ENCODE peak calls at places on chromosomes 7 and 10, in seven cellular contexts. One of them, this sample, is unnamed.

GRCh38 chr7:52609511-52609910 is 425.9 kb upstream of the POM121L12 start:
- DNase-seq in mesendoderm: no peak
- DNase-seq in CD8-positive, alpha-beta T cell: no peak
- DNase-seq in right cardiac atrium: no peak
- DNase-seq in transverse colon: no peak
- DNase-seq in CD4-positive, alpha-beta memory T cell: no peak
- DNase-seq in kidney: no peak
- DNase-seq in this sample: no peak

GRCh38 chr7:112105584-112106540 is 100.3 kb downstream of the DOCK4 start:
- DNase-seq in CD4-positive, alpha-beta memory T cell: no peak
- DNase-seq in kidney: no peak
- DNase-seq in right cardiac atrium: no peak
- DNase-seq in CD8-positive, alpha-beta T cell: no peak
- DNase-seq in mesendoderm: no peak
- DNase-seq in transverse colon: no peak
- DNase-seq in this sample: no peak

GRCh38 chr7:4208086-4208485 is 474.0 kb upstream of the FOXK1 start:
- DNase-seq in CD4-positive, alpha-beta memory T cell: no peak
- DNase-seq in CD8-positive, alpha-beta T cell: no peak
- DNase-seq in transverse colon: no peak
- DNase-seq in right cardiac atrium: peak
- DNase-seq in kidney: peak
- DNase-seq in mesendoderm: no peak
- DNase-seq in this sample: no peak

GRCh38 chr10:633279-634245 is 55.9 kb downstream of the DIP2C start:
- DNase-seq in CD4-positive, alpha-beta memory T cell: no peak
- DNase-seq in right cardiac atrium: no peak
- DNase-seq in kidney: peak
- DNase-seq in mesendoderm: no peak
- DNase-seq in CD8-positive, alpha-beta T cell: no peak
- DNase-seq in transverse colon: no peak
- DNase-seq in this sample: no peak

GRCh38 chr7:28405662-28406061 is 6.7 kb upstream of the CREB5 start:
- DNase-seq in mesendoderm: no peak
- DNase-seq in kidney: no peak
- DNase-seq in right cardiac atrium: no peak
- DNase-seq in CD4-positive, alpha-beta memory T cell: no peak
- DNase-seq in transverse colon: peak
- DNase-seq in CD8-positive, alpha-beta T cell: no peak
- DNase-seq in this sample: no peak

GRCh38 chr10:95346715-95347401 is 56.1 kb upstream of the PDLIM1 start:
- DNase-seq in CD4-positive, alpha-beta memory T cell: no peak
- DNase-seq in right cardiac atrium: no peak
- DNase-seq in mesendoderm: peak
- DNase-seq in CD8-positive, alpha-beta T cell: no peak
- DNase-seq in kidney: no peak
- DNase-seq in transverse colon: no peak
- DNase-seq in this sample: no peak

GRCh38 chr7:19526639-19527038 is 182.2 kb downstream of the POLR1F start:
- DNase-seq in mesendoderm: no peak
- DNase-seq in transverse colon: no peak
- DNase-seq in right cardiac atrium: no peak
- DNase-seq in CD8-positive, alpha-beta T cell: no peak
- DNase-seq in CD4-positive, alpha-beta memory T cell: no peak
- DNase-seq in kidney: no peak
- DNase-seq in this sample: no peak

GRCh38 chr10:91653214-91653875 is 20.5 kb upstream of the PPP1R3C start:
- DNase-seq in CD4-positive, alpha-beta memory T cell: no peak
- DNase-seq in transverse colon: no peak
- DNase-seq in CD8-positive, alpha-beta T cell: no peak
- DNase-seq in kidney: no peak
- DNase-seq in right cardiac atrium: no peak
- DNase-seq in mesendoderm: no peak
- DNase-seq in this sample: no peak

GRCh38 chr7:80916770-80917681 is 1.8 kb downstream of the SEMA3C start:
- DNase-seq in right cardiac atrium: no peak
- DNase-seq in transverse colon: no peak
- DNase-seq in mesendoderm: peak
- DNase-seq in CD8-positive, alpha-beta T cell: no peak
- DNase-seq in kidney: no peak
- DNase-seq in CD4-positive, alpha-beta memory T cell: no peak
- DNase-seq in this sample: no peak

GRCh38 chr7:75881436-75882095 is 2.7 kb downstream of the RHBDD2 start:
- DNase-seq in CD4-positive, alpha-beta memory T cell: no peak
- DNase-seq in right cardiac atrium: no peak
- DNase-seq in transverse colon: no peak
- DNase-seq in mesendoderm: peak
- DNase-seq in CD8-positive, alpha-beta T cell: no peak
- DNase-seq in kidney: peak
- DNase-seq in this sample: no peak

GRCh38 chr10:100969175-100970075 is at the start of gene SEMA4G:
- DNase-seq in mesendoderm: peak
- DNase-seq in CD8-positive, alpha-beta T cell: peak
- DNase-seq in CD4-positive, alpha-beta memory T cell: peak
- DNase-seq in kidney: peak
- DNase-seq in right cardiac atrium: peak
- DNase-seq in transverse colon: peak
- DNase-seq in this sample: peak

GRCh38 chr10:96500050-96500449 is 13.7 kb downstream of the TLL2 start:
- DNase-seq in right cardiac atrium: no peak
- DNase-seq in transverse colon: no peak
- DNase-seq in kidney: no peak
- DNase-seq in mesendoderm: no peak
- DNase-seq in CD8-positive, alpha-beta T cell: no peak
- DNase-seq in CD4-positive, alpha-beta memory T cell: no peak
- DNase-seq in this sample: no peak

GRCh38 chr7:121000091-121000983 is 11.8 kb downstream of the CPED1 start:
- DNase-seq in transverse colon: no peak
- DNase-seq in CD4-positive, alpha-beta memory T cell: no peak
- DNase-seq in mesendoderm: no peak
- DNase-seq in CD8-positive, alpha-beta T cell: no peak
- DNase-seq in kidney: no peak
- DNase-seq in right cardiac atrium: no peak
- DNase-seq in this sample: no peak

GRCh38 chr7:128271471-128272454 is 30.7 kb downstream of the LEP start:
- DNase-seq in CD4-positive, alpha-beta memory T cell: no peak
- DNase-seq in mesendoderm: no peak
- DNase-seq in CD8-positive, alpha-beta T cell: no peak
- DNase-seq in right cardiac atrium: no peak
- DNase-seq in transverse colon: no peak
- DNase-seq in kidney: no peak
- DNase-seq in this sample: no peak

GRCh38 chr7:1758417-1758858 is 88.4 kb downstream of the ELFN1 start:
- DNase-seq in transverse colon: no peak
- DNase-seq in mesendoderm: peak
- DNase-seq in CD8-positive, alpha-beta T cell: peak
- DNase-seq in kidney: peak
- DNase-seq in CD4-positive, alpha-beta memory T cell: peak
- DNase-seq in right cardiac atrium: peak
- DNase-seq in this sample: no peak

GRCh38 chr7:134755422-134756022 is 23.9 kb upstream of the CALD1 start:
- DNase-seq in mesendoderm: no peak
- DNase-seq in right cardiac atrium: no peak
- DNase-seq in kidney: no peak
- DNase-seq in CD8-positive, alpha-beta T cell: peak
- DNase-seq in transverse colon: no peak
- DNase-seq in CD4-positive, alpha-beta memory T cell: peak
- DNase-seq in this sample: no peak

GRCh38 chr7:6179620-6180343 is 92.6 kb downstream of the CYTH3 start:
- DNase-seq in transverse colon: no peak
- DNase-seq in CD4-positive, alpha-beta memory T cell: no peak
- DNase-seq in mesendoderm: no peak
- DNase-seq in kidney: peak
- DNase-seq in right cardiac atrium: no peak
- DNase-seq in CD8-positive, alpha-beta T cell: no peak
- DNase-seq in this sample: no peak
- H3K27ac ChIP-seq in transverse colon: no peak
- H3K27ac ChIP-seq in CD4-positive, alpha-beta memory T cell: no peak
- H3K27ac ChIP-seq in mesendoderm: no peak
- H3K27ac ChIP-seq in kidney: no peak
- H3K27ac ChIP-seq in right cardiac atrium: no peak
- H3K27ac ChIP-seq in CD8-positive, alpha-beta T cell: no peak
- H3K27ac ChIP-seq in this sample: no peak

GRCh38 chr7:139660317-139661042 is 117.3 kb downstream of the HIPK2 start:
- DNase-seq in kidney: no peak
- DNase-seq in right cardiac atrium: no peak
- DNase-seq in CD8-positive, alpha-beta T cell: no peak
- DNase-seq in CD4-positive, alpha-beta memory T cell: no peak
- DNase-seq in transverse colon: peak
- DNase-seq in mesendoderm: peak
- DNase-seq in this sample: no peak
- H3K27ac ChIP-seq in kidney: peak
- H3K27ac ChIP-seq in right cardiac atrium: peak
- H3K27ac ChIP-seq in CD8-positive, alpha-beta T cell: no peak
- H3K27ac ChIP-seq in CD4-positive, alpha-beta memory T cell: no peak
- H3K27ac ChIP-seq in transverse colon: peak
- H3K27ac ChIP-seq in mesendoderm: no peak
- H3K27ac ChIP-seq in this sample: no peak

GRCh38 chr7:37315752-37316711 is 132.6 kb downstream of the ELMO1 start:
- DNase-seq in CD8-positive, alpha-beta T cell: no peak
- DNase-seq in transverse colon: no peak
- DNase-seq in kidney: peak
- DNase-seq in mesendoderm: no peak
- DNase-seq in CD4-positive, alpha-beta memory T cell: no peak
- DNase-seq in right cardiac atrium: no peak
- DNase-seq in this sample: no peak
- H3K27ac ChIP-seq in CD8-positive, alpha-beta T cell: no peak
- H3K27ac ChIP-seq in transverse colon: no peak
- H3K27ac ChIP-seq in kidney: no peak
- H3K27ac ChIP-seq in mesendoderm: no peak
- H3K27ac ChIP-seq in CD4-positive, alpha-beta memory T cell: no peak
- H3K27ac ChIP-seq in right cardiac atrium: no peak
- H3K27ac ChIP-seq in this sample: no peak

GRCh38 chr7:157758468-157759245 is 421.9 kb downstream of the DNAJB6 start:
- DNase-seq in CD4-positive, alpha-beta memory T cell: no peak
- DNase-seq in right cardiac atrium: peak
- DNase-seq in CD8-positive, alpha-beta T cell: no peak
- DNase-seq in kidney: peak
- DNase-seq in transverse colon: no peak
- DNase-seq in mesendoderm: no peak
- DNase-seq in this sample: no peak

GRCh38 chr7:157757211-157757610 is 420.4 kb downstream of the DNAJB6 start:
- DNase-seq in right cardiac atrium: peak
- DNase-seq in mesendoderm: no peak
- DNase-seq in CD4-positive, alpha-beta memory T cell: no peak
- DNase-seq in CD8-positive, alpha-beta T cell: no peak
- DNase-seq in kidney: peak
- DNase-seq in transverse colon: no peak
- DNase-seq in this sample: no peak

GRCh38 chr7:157760004-157760730 is 423.4 kb downstream of the DNAJB6 start:
- DNase-seq in right cardiac atrium: peak
- DNase-seq in CD4-positive, alpha-beta memory T cell: no peak
- DNase-seq in transverse colon: no peak
- DNase-seq in mesendoderm: peak
- DNase-seq in CD8-positive, alpha-beta T cell: no peak
- DNase-seq in kidney: peak
- DNase-seq in this sample: no peak

GRCh38 chr7:157757776-157758467 is 421.1 kb downstream of the DNAJB6 start:
- DNase-seq in mesendoderm: no peak
- DNase-seq in transverse colon: no peak
- DNase-seq in kidney: peak
- DNase-seq in CD4-positive, alpha-beta memory T cell: no peak
- DNase-seq in CD8-positive, alpha-beta T cell: no peak
- DNase-seq in right cardiac atrium: peak
- DNase-seq in this sample: no peak

DNA sequence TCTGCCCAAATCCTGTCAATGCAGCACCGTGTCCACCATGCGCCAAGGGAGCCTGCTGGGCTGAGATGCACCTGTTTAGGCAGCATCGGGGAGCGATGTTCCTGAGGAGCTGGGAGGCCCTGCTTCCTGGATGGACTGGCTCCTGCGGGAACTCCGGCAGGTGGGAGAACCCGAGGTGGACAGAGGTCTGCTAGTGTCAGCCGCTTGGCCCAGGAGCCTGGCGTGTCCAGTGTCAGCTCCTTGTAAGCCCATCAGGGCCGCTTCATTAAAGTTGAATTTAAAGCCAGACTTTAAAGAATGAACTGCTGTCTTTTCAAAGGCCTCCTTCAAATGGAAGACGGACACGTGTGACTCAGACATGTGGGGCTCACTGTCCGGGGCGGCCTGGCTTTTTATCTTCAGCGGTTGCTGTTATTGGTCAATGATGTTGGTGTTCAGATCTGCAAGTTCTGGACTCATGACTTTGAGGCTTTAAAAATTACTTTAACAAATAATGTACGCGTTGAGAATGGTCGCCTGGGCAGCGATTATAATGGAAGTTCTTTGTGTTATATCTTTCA is 422.5 kb downstream of the DNAJB6 start:
- DNase-seq in kidney: peak
- DNase-seq in transverse colon: no peak
- DNase-seq in CD8-positive, alpha-beta T cell: no peak
- DNase-seq in CD4-positive, alpha-beta memory T cell: no peak
- DNase-seq in right cardiac atrium: peak
- DNase-seq in mesendoderm: no peak
- DNase-seq in this sample: no peak
- H3K27ac ChIP-seq in kidney: no peak
- H3K27ac ChIP-seq in transverse colon: no peak
- H3K27ac ChIP-seq in CD8-positive, alpha-beta T cell: no peak
- H3K27ac ChIP-seq in CD4-positive, alpha-beta memory T cell: no peak
- H3K27ac ChIP-seq in right cardiac atrium: no peak
- H3K27ac ChIP-seq in mesendoderm: no peak
- H3K27ac ChIP-seq in this sample: no peak

DNA sequence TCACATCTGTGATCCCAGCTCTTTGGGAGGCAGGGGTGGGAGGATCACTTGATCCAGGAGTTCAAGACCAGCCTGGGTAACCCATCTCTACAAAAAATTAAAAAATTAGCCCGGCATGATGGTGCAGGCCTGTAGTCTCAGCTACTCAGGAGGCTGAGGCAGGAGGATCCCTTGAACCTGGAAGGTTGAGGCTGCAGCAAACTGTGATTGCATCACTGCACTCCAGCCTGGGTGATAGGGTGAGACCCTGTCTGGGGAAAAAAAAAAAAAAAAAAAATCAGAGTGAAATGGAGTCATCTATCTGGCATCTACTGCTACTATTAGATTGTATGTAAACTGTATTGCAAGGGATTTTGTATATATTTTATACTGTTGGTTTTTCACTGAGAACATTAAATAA is 59.1 kb downstream of the KMT2E start:
- DNase-seq in kidney: no peak
- DNase-seq in transverse colon: no peak
- DNase-seq in right cardiac atrium: no peak
- DNase-seq in mesendoderm: no peak
- DNase-seq in CD4-positive, alpha-beta memory T cell: no peak
- DNase-seq in CD8-positive, alpha-beta T cell: no peak
- DNase-seq in this sample: no peak
- H3K27ac ChIP-seq in kidney: no peak
- H3K27ac ChIP-seq in transverse colon: no peak
- H3K27ac ChIP-seq in right cardiac atrium: no peak
- H3K27ac ChIP-seq in mesendoderm: no peak
- H3K27ac ChIP-seq in CD4-positive, alpha-beta memory T cell: no peak
- H3K27ac ChIP-seq in CD8-positive, alpha-beta T cell: no peak
- H3K27ac ChIP-seq in this sample: no peak

DNA sequence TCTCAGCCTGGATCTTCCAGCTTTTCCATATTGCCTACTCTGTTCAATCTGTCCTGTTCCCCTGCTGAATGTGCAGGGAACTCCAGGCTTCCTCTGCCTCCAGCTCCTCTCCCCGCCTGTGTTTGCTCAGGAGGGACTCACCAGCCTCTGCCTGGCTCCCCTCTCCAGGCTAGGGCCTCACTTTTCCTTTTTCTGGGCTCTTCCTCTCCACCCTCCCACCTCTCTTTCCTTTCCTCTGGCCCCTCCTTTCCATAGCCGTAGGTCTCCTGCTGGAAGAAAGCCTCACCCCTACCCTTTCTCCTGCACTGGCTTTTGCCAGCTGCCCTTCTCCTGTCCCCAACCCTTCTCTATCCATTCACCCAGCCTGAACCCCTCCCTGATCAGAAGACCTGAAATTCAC is 25.0 kb downstream of the PILRA start:
- DNase-seq in transverse colon: no peak
- DNase-seq in mesendoderm: no peak
- DNase-seq in CD4-positive, alpha-beta memory T cell: no peak
- DNase-seq in right cardiac atrium: no peak
- DNase-seq in kidney: no peak
- DNase-seq in CD8-positive, alpha-beta T cell: no peak
- DNase-seq in this sample: no peak
- H3K27ac ChIP-seq in transverse colon: no peak
- H3K27ac ChIP-seq in mesendoderm: no peak
- H3K27ac ChIP-seq in CD4-positive, alpha-beta memory T cell: no peak
- H3K27ac ChIP-seq in right cardiac atrium: no peak
- H3K27ac ChIP-seq in kidney: no peak
- H3K27ac ChIP-seq in CD8-positive, alpha-beta T cell: no peak
- H3K27ac ChIP-seq in this sample: no peak

This sample was measured in HL-60.